ENCODE peak calls at places on chromosomes 3 and 15, in five cellular contexts. U is adrenal gland; A is endodermal cell; P is ovary; K is CD8-positive, alpha-beta memory T cell. Y is an unnamed sample. For H3K36me3, the result is how much of the 10 kb centered on the place peaks cover.

GRCh38 chr3:170130532-170130931 is 51.0 kb downstream of the PHC3 start:
- DNase-seq in K (no peak), A (no peak), P (no peak), U (no peak), Y (no peak)

GRCh38 chr15:20357139-20358065 is 184.2 kb downstream of the GOLGA6L6 start:
- DNase-seq in K (no peak), U (peak), A (no peak), P (no peak), Y (no peak)

GRCh38 chr15:101121511-101122090 is 130.2 kb downstream of the CHSY1 start:
- DNase-seq in A (peak), K (peak), P (peak), U (peak), Y (peak)

GRCh38 chr3:190306513-190307163 is 15.6 kb downstream of the CLDN1 start:
- DNase-seq in K (peak), P (no peak), A (no peak), U (peak), Y (no peak)

GRCh38 chr3:136070334-136070733 is 104.8 kb downstream of the PPP2R3A start:
- DNase-seq in K (no peak), U (no peak), P (no peak), A (no peak), Y (peak)

GRCh38 chr3:126957776-126958637 is 24.9 kb upstream of the PLXNA1 start:
- DNase-seq in U (no peak), A (no peak), P (no peak), K (no peak), Y (no peak)

GRCh38 chr3:195806211-195806915 is 5.4 kb downstream of the MUC4 start:
- DNase-seq in A (peak), P (no peak), K (no peak), U (no peak), Y (no peak)

GRCh38 chr3:123447749-123448502 is 964 bp downstream of the ADCY5 start:
- DNase-seq in A (peak), U (no peak), P (peak), K (peak), Y (no peak)

GRCh38 chr15:63046927-63047760 is 4.6 kb downstream of the TPM1 start:
- DNase-seq in A (peak), U (no peak), P (no peak), K (no peak), Y (no peak)

GRCh38 chr3:48957006-48957705 is 32.9 kb upstream of the P4HTM start:
- DNase-seq in A (no peak), U (no peak), K (no peak), P (no peak), Y (no peak)

GRCh38 chr3:94179059-94179458 is 116.2 kb downstream of the NSUN3 start:
- DNase-seq in K (no peak), U (no peak), P (no peak), A (no peak), Y (no peak)

GRCh38 chr15:75861750-75862402 is 18.6 kb downstream of the UBE2Q2 start:
- DNase-seq in A (no peak), K (no peak), U (no peak), P (no peak), Y (no peak)

GRCh38 chr3:52891164-52891563 is 6.2 kb downstream of the STIMATE start:
- DNase-seq in P (no peak), A (no peak), K (no peak), U (no peak), Y (no peak)

GRCh38 chr15:60370804-60371700 is 26.7 kb downstream of the ANXA2 start:
- DNase-seq in U (peak), P (peak), K (no peak), A (peak), Y (peak)

GRCh38 chr3:193488741-193489140 is 66.0 kb downstream of the ATP13A4 start:
- DNase-seq in K (no peak), U (no peak), A (no peak), P (no peak), Y (no peak)

GRCh38 chr15:41695750-41696436 is 35.7 kb downstream of the MGA start:
- DNase-seq in P (no peak), K (peak), A (peak), U (peak), Y (peak)

GRCh38 chr3:58492385-58492970 is 582 bp downstream of the KCTD6 start:
- DNase-seq in U (no peak), P (no peak), A (peak), K (peak), Y (no peak)

GRCh38 chr3:187736418-187736871 is 8.8 kb downstream of the BCL6 start:
- DNase-seq in P (no peak), A (peak), U (peak), K (no peak), Y (peak)

GRCh38 chr3:32782417-32782816 is 35.4 kb upstream of the TRIM71 start:
- DNase-seq in P (no peak), U (no peak), A (peak), K (no peak), Y (no peak)

DNA sequence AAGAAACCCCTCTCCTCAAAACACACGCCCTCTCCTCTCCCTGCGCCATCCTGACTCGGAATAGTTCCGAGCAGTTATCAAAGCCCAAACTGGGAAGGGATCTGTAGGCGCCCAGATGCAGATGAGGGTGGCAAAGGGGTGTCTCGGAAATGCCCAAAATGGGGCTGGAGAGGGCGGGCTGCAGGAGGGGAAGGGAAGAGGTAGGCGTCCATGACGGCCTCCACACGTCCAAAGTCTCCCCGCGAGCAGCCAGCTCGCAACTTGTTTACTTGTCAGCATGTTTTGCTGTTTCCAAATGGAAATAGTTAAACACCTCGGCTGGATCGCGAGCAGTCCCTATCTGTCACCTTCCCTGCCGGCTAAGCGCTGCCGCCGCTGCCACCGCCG is 1.4 kb downstream of the NTRK3 start:
- DNase-seq in A (no peak), P (no peak), U (no peak), K (no peak), Y (no peak)
- H3K4me3 ChIP-seq in A (peak), P (peak), U (no peak), K (no peak), Y (no peak)

GRCh38 chr3:153274521-153274920 is 112.5 kb downstream of the RAP2B start:
- DNase-seq in P (no peak), K (no peak), U (no peak), A (no peak), Y (no peak)
- H3K36me3 ChIP-seq in P (under half), K (under half), U (under half), A (under half), Y (under half)

DNA sequence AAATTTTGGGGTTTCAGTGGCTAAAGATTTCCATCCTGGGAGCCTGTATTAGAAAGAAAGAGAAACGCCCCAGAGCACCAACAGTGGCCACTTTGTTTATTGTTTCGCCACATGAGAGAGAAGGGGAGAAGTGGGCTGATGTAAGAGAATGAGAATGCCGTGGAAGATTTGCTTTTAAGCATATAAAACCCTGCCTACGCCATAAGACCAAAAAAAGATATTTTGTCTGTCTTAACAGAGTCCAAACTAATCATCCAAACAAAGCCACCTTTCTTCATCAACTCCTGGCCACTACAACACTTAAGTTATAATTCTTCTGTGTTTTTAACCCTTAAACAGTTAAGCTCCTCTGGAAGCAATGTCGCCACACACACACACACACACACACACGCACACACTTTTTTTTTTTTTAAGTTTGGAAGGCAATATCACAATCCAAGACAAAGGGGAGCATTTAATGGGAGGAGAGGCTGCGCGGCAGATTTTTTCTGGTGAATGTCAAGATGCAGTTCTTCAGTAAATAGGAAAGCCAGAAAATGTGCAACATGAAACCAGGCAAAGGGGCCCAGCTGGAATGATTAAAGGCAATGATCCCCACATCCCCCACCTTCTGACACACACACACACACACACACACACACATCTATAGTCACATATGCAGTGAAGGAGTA is 19.3 kb downstream of the EID1 start:
- DNase-seq in A (no peak), K (no peak), U (no peak), P (no peak), Y (peak)
- H3K4me3 ChIP-seq in A (no peak), K (no peak), U (no peak), P (no peak), Y (peak)

DNA sequence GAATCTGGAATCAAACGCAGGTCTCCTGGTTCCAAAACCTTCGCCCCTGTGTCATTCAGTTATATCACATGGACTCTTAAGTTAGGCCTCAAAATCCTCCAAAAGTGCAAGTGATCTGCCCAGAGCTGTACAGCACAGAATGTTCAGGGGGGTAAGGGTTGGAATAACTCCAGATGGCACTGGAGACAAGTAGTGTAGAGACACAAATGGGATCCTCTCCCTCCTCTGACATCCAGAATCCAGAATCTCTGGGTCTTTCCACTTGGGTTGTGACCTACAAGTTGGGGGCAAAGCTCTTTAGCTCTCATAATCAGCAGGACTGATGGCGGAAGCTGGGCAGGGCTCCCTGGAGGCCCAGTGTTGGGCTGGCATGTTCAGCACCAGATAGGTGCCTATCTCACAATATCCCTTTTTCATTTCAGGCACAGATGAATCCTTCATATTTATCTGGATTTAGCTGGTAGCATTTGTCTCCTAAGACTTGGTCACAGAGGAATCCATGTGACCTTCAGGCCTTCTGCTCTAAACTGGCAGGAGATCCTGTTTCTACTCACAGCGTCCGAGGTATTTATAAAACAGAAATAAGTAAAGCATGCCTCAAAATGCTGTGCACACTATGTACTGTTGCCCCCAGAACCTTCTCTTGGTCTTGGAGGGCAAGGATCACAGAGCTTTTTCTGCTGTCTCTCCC is 15.4 kb downstream of the ABHD2 start:
- DNase-seq in U (no peak), K (no peak), A (no peak), P (no peak), Y (no peak)
- H3K36me3 ChIP-seq in U (under half), K (under half), A (under half), P (under half), Y (under half)

GRCh38 chr3:30933478-30934207 is 39.2 kb upstream of the GADL1 start:
- DNase-seq in A (no peak), U (no peak), P (no peak), K (no peak), Y (no peak)
- H3K4me3 ChIP-seq in A (no peak), U (no peak), P (no peak), K (no peak), Y (no peak)

GRCh38 chr15:74799255-74799842 is 13.3 kb upstream of the LMAN1L start:
- DNase-seq in P (no peak), A (peak), K (peak), U (no peak), Y (no peak)
- H3K36me3 ChIP-seq in P (under half), A (under half), K (half or more), U (under half), Y (under half)

GRCh38 chr3:45225465-45226205 is 452 bp downstream of the TMEM158 start:
- DNase-seq in U (no peak), P (peak), A (peak), K (peak), Y (peak)

GRCh38 chr3:45227131-45227819 is 1.2 kb upstream of the TMEM158 start:
- DNase-seq in A (no peak), K (no peak), U (no peak), P (no peak), Y (no peak)

GRCh38 chr3:45223889-45224730 is 2.0 kb downstream of the TMEM158 start:
- DNase-seq in U (no peak), A (no peak), K (no peak), P (no peak), Y (no peak)

GRCh38 chr3:45226206-45226915 is at the start of gene TMEM158:
- DNase-seq in U (peak), A (peak), P (peak), K (peak), Y (peak)

DNA sequence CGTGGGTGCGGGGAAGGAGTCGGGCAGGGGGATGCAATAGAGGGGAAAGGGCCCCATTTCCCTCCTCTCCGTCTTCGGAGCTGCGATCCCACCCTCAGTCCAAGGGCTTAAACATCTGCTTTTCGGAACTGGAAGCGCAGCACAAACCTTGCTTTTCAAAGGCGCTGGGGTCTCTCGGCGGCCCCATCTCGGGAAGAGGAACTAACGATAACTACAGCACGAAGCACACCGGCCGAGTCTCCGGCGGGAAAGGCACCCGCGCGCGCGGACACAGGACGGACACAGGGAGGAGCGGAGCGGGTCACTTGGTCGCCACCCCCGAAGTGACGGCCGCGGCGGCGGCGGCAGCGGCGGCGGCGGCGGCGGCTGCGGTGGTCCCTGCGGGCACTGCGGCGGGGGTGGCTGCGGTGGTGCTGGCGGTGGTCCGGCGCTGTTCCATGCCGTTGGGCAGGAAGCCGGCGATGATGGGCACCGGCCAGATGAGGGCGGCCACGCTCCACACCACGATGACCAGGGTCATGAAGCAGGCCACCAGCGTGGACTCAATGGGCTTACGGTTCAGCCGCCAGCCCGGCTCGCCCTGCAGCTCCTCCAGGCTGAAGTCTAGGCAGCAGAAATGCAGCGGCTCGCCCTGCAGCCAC is 1.1 kb downstream of the TMEM158 start:
- DNase-seq in P (peak), U (peak), K (peak), A (peak), Y (peak)
- H3K4me3 ChIP-seq in P (peak), U (peak), K (no peak), A (peak), Y (peak)

GRCh38 chr15:67181221-67181639 is 73.2 kb downstream of the AAGAB start:
- DNase-seq in P (peak), A (peak), K (no peak), U (no peak), Y (no peak)
- H3K36me3 ChIP-seq in P (under half), A (under half), K (under half), U (under half), Y (half or more)